ENCODE peak calls at places on chromosomes 4 and X, in five cellular contexts. O is GM12878, S is H1, U is K562, I is HepG2. B is an unnamed sample.

GRCh38 chr4:106238819-106239420 is 77.1 kb downstream of the TBCK start:
- DNase-seq in O (no peak), S (peak; percentile 7), U (peak; percentile 28), I (peak; percentile 61), B (peak; percentile 27)

GRCh38 chrX:69109706-69110635 is 55.3 kb downstream of the PJA1 start:
- DNase-seq in O (no peak), S (no peak), U (peak; percentile 38), I (no peak), B (peak; percentile 28)

GRCh38 chrX:2584216-2584615 is 83.4 kb upstream of the DHRSX start:
- DNase-seq in O (no peak), S (no peak), U (no peak), I (no peak), B (no peak)

GRCh38 chrX:46327229-46328081 is 217.8 kb downstream of the ZNF674 start:
- DNase-seq in O (no peak), S (peak; percentile 81), U (no peak), I (peak; percentile 92), B (peak; percentile 76)

GRCh38 chrX:135396566-135396965 is 25.2 kb upstream of the SMIM10L2A start:
- DNase-seq in O (no peak), S (no peak), U (no peak), I (no peak), B (no peak)

GRCh38 chrX:9033989-9034388 is at the start of gene FAM9B:
- DNase-seq in O (no peak), S (no peak), U (peak; percentile 18), I (no peak), B (no peak)

GRCh38 chr4:44927361-44928061 is 201.2 kb upstream of the GNPDA2 start:
- DNase-seq in O (no peak), S (no peak), U (peak; percentile 14), I (peak; percentile 23), B (peak; percentile 2)

GRCh38 chr4:87461281-87461700 is 38.9 kb downstream of the NUDT9 start:
- DNase-seq in O (no peak), S (no peak), U (no peak), I (no peak), B (no peak)

GRCh38 chr4:14667624-14668295 is 334.5 kb upstream of the CPEB2 start:
- DNase-seq in O (no peak), S (no peak), U (no peak), I (no peak), B (no peak)

GRCh38 chr4:13539721-13540445 is 4.4 kb downstream of the NKX3-2 start:
- DNase-seq in O (no peak), S (no peak), U (peak; percentile 4), I (no peak), B (no peak)

GRCh38 chr4:74623041-74623440 is 171.3 kb downstream of the BTC start:
- DNase-seq in O (no peak), S (no peak), U (peak; percentile 57), I (peak; percentile 66), B (peak; percentile 82)

GRCh38 chr4:519885-520595 is 21.0 kb downstream of the PIGG start:
- DNase-seq in O (no peak), S (no peak), U (no peak), I (no peak), B (no peak)

GRCh38 chr4:518569-519083 is 19.6 kb downstream of the PIGG start:
- DNase-seq in O (no peak), S (no peak), U (no peak), I (no peak), B (no peak)

GRCh38 chr4:517061-517805 is 18.2 kb downstream of the PIGG start:
- DNase-seq in O (no peak), S (no peak), U (no peak), I (no peak), B (no peak)

GRCh38 chr4:517806-518070 is 18.7 kb downstream of the PIGG start:
- DNase-seq in O (no peak), S (no peak), U (no peak), I (no peak), B (no peak)

DNA sequence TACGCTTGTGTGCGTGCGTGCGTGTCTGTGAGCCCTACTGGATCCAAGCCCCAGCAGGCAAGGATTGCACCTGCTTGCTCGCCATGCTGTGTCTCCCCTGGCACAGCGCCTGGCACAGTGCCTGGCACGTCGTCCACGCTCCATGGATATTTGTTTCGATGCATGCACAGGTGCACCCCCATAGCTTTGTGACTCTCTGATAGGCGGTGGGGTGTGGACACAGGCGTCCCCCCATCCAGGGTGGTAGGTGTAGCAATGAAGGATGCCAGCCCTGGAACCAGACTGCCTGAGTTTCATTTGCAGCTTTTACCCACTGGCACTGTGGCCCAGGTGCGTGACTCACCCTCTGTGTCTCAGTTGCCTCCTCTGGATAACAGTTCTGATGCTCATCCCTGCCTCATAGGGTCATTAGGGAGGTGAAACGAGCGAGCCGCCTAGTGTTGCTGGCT is 20.2 kb downstream of the PIGG start:
- DNase-seq in O (no peak), S (no peak), U (no peak), I (no peak), B (no peak)
- TF ChIP-seq ATF3 in O (no peak), S (no peak), U (no peak), I (no peak), B (no peak)

GRCh38 chr4:53365121-53365485 is 758 bp downstream of the SCFD2 start:
- DNase-seq in O (no peak), S (no peak), U (peak; percentile 19), I (peak; percentile 11), B (no peak)

GRCh38 chr4:53364624-53365023 is 1.2 kb downstream of the SCFD2 start:
- DNase-seq in O (no peak), S (no peak), U (no peak), I (no peak), B (no peak)

GRCh38 chr4:53362093-53362492 is 3.8 kb downstream of the SCFD2 start:
- DNase-seq in O (no peak), S (no peak), U (no peak), I (no peak), B (no peak)

GRCh38 chr4:53365486-53366300 is at the start of gene SCFD2:
- DNase-seq in O (peak; percentile 91), S (peak; percentile 82), U (peak; percentile 98), I (peak; percentile 96), B (peak; percentile 93)

DNA sequence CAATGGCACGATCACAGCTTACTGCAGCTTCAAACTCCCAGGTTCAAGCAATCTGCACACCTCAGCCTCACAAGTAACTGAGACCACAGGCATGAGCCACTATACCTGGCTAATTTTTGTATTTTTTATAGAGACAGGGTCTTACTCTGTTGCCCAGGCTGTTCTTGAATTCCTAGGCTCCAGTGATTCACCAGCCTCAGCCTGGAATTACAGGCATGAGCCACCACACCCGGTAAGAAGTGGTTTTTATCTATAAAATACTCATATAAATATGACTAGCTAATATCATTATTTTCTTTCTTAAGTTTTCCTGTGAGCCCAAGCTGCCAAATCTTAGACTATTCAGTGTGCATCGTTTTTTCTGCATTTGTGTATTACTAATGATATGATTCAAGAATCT is 4.4 kb downstream of the SCFD2 start:
- DNase-seq in O (no peak), S (no peak), U (no peak), I (no peak), B (no peak)
- H3K79me2 ChIP-seq in O (peaks cover 72% of the 10 kb centered on the region), S (no peaks in the 10 kb centered on the region), U (peaks cover 85% of the 10 kb centered on the region), I (peaks cover 23% of the 10 kb centered on the region), B (peaks cover 85% of the 10 kb centered on the region)

GRCh38 chrX:81411517-81411916 is 209.6 kb downstream of the SH3BGRL start:
- DNase-seq in O (no peak), S (no peak), U (no peak), I (no peak), B (no peak)

GRCh38 chrX:81412428-81412827 is 210.5 kb downstream of the SH3BGRL start:
- DNase-seq in O (no peak), S (peak; percentile 0), U (no peak), I (no peak), B (no peak)

DNA sequence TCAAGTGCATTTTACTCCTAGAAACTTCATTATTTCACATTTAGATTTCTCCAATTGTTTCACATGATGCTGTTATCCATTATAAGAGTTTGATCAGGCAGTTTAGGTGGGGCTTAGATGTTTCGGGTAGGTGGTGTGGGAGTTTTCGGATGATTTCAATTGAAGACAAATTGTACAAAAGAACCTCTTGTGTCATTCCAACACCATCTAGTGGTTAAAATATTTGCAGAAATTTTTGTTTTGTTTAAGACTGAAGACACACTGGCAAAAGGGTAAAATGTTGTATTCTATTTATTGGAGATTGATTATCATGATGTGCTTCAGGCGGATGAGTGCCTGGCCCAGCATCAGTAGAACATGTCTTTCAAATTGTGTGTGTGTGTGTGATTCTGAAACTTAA is 212.7 kb downstream of the SH3BGRL start:
- DNase-seq in O (no peak), S (no peak), U (no peak), I (no peak), B (no peak)
- TF ChIP-seq ATF3 in O (no peak), S (no peak), U (no peak), I (no peak), B (no peak)

DNA sequence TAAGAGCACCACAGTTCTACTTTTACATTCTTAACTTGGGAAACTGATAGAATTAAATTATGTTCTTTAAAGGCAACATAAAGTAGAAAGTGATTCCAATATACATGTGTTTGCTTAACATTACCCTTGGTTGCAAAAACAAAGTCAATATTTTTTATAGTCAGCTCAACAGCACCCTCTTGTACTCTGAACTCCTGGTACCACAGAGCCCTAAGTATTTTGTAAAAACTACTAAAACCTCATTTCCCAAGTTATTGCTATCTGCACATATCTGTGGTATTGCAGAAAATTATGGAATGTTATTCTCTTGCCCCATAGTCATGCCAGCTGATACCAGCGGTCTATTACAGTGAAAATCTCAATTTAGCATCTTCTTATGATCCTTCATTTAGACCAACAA is 2.9 kb downstream of the KIF4A start:
- DNase-seq in O (no peak), S (no peak), U (no peak), I (peak; percentile 3), B (no peak)
- H3K79me2 ChIP-seq in O (peaks cover 9% of the 10 kb centered on the region), S (no peaks in the 10 kb centered on the region), U (peaks cover 44% of the 10 kb centered on the region), I (peaks cover 15% of the 10 kb centered on the region), B (peaks cover 77% of the 10 kb centered on the region)

GRCh38 chr4:109749388-109750082 is 19.7 kb upstream of the PLA2G12A start:
- DNase-seq in O (no peak), S (no peak), U (no peak), I (no peak), B (no peak)

GRCh38 chr4:109752545-109752944 is 22.7 kb upstream of the PLA2G12A start:
- DNase-seq in O (no peak), S (no peak), U (no peak), I (no peak), B (no peak)

GRCh38 chr4:109748114-109748513 is 18.2 kb upstream of the PLA2G12A start:
- DNase-seq in O (no peak), S (no peak), U (no peak), I (no peak), B (no peak)

GRCh38 chr4:109751852-109752251 is 22.0 kb upstream of the PLA2G12A start:
- DNase-seq in O (no peak), S (no peak), U (no peak), I (no peak), B (no peak)

GRCh38 chr4:109750652-109751244 is 20.9 kb upstream of the PLA2G12A start:
- DNase-seq in O (no peak), S (no peak), U (no peak), I (no peak), B (no peak)
- TF ChIP-seq ATF3 in O (no peak), S (no peak), U (no peak), I (no peak), B (no peak)

GRCh38 chr4:70681730-70682129 is 6.6 kb upstream of the UTP3 start:
- DNase-seq in O (no peak), S (no peak), U (no peak), I (no peak), B (no peak)
- H3K79me2 ChIP-seq in O (no peaks in the 10 kb centered on the region), S (no peaks in the 10 kb centered on the region), U (no peaks in the 10 kb centered on the region), I (no peaks in the 10 kb centered on the region), B (no peaks in the 10 kb centered on the region)